ENCODE peak calls at places on chromosomes 2 and 18, in eight cellular contexts. X is cardiac muscle cell, Y is GM12865, T is MM.1S, U is astrocyte, R is fibroblast of villous mesenchyme, L is fibroblast of lung, E is mucosa of descending colon. B is an unnamed sample.

GRCh38 chr2:162424816-162425215 is 80.9 kb downstream of the GCA start:
- DNase-seq in X (no peak), Y (no peak), T (no peak), U (no peak), R (no peak), L (no peak), E (no peak), B (no peak)

GRCh38 chr2:171391532-171391931 is 42.3 kb downstream of the METTL8 start:
- DNase-seq in X (no peak), Y (no peak), T (no peak), U (no peak), R (no peak), L (no peak), E (no peak), B (no peak)

GRCh38 chr2:43274055-43274454 is 47.6 kb upstream of the ZFP36L2 start:
- DNase-seq in X (no peak), Y (no peak), T (no peak), U (no peak), R (no peak), L (no peak), E (no peak), B (no peak)

GRCh38 chr18:76588591-76589303 is 93.7 kb upstream of the ZNF516 start:
- DNase-seq in X (peak), Y (no peak), T (no peak), U (peak), R (peak), L (peak), E (no peak), B (no peak)

GRCh38 chr2:34031097-34031496 is 432.0 kb upstream of the FAM98A start:
- DNase-seq in X (no peak), Y (no peak), T (no peak), U (no peak), R (no peak), L (no peak), E (no peak), B (no peak)

GRCh38 chr2:794554-795244 is 117.5 kb upstream of the TMEM18 start:
- DNase-seq in X (no peak), Y (no peak), T (no peak), U (no peak), R (no peak), L (no peak), E (no peak), B (no peak)

GRCh38 chr2:237708491-237708890 is 81.1 kb downstream of the LRRFIP1 start:
- DNase-seq in X (no peak), Y (no peak), T (no peak), U (no peak), R (no peak), L (no peak), E (no peak), B (no peak)

GRCh38 chr2:113240150-113240914 is 38.4 kb downstream of the PAX8 start:
- DNase-seq in X (peak), Y (no peak), T (peak), U (peak), R (peak), L (peak), E (peak), B (peak)

GRCh38 chr2:2717406-2717805 is 386.3 kb upstream of the MYT1L start:
- DNase-seq in X (no peak), Y (no peak), T (no peak), U (no peak), R (no peak), L (no peak), E (no peak), B (no peak)

GRCh38 chr2:53536583-53537361 is 230.8 kb upstream of the CHAC2 start:
- DNase-seq in X (no peak), Y (no peak), T (no peak), U (no peak), R (no peak), L (no peak), E (no peak), B (no peak)

GRCh38 chr2:131413148-131413747 is 49.3 kb upstream of the RAB6D start:
- DNase-seq in X (peak), Y (peak), T (peak), U (peak), R (peak), L (peak), E (no peak), B (peak)

GRCh38 chr2:231926761-231927565 is 767 bp upstream of the NPPC start:
- DNase-seq in X (peak), Y (peak), T (peak), U (no peak), R (no peak), L (peak), E (peak), B (no peak)

GRCh38 chr18:61893304-61893970 is 630 bp upstream of the RNF152 start:
- DNase-seq in X (peak), Y (peak), T (peak), U (no peak), R (peak), L (peak), E (peak), B (no peak)

GRCh38 chr18:58038063-58038462 is 6.0 kb upstream of the NEDD4L start:
- DNase-seq in X (no peak), Y (no peak), T (no peak), U (no peak), R (no peak), L (no peak), E (no peak), B (no peak)

GRCh38 chr2:207621640-207622039 is 3.6 kb downstream of the METTL21A start:
- DNase-seq in X (no peak), Y (peak), T (no peak), U (no peak), R (no peak), L (no peak), E (no peak), B (no peak)

GRCh38 chr18:8188196-8188595 is 421.0 kb upstream of the RAB12 start:
- DNase-seq in X (peak), Y (no peak), T (no peak), U (peak), R (no peak), L (peak), E (no peak), B (no peak)

GRCh38 chr18:21978546-21979170 is 190.7 kb upstream of the GATA6 start:
- DNase-seq in X (no peak), Y (no peak), T (no peak), U (no peak), R (no peak), L (no peak), E (no peak), B (no peak)

GRCh38 chr18:39604836-39605235 is 2039.2 kb upstream of the CELF4 start:
- DNase-seq in X (peak), Y (no peak), T (no peak), U (peak), R (peak), L (peak), E (no peak), B (no peak)

GRCh38 chr2:227849906-227850305 is 21.5 kb upstream of the DAW1 start:
- DNase-seq in X (no peak), Y (no peak), T (no peak), U (peak), R (no peak), L (peak), E (no peak), B (peak)

GRCh38 chr2:181309161-181309560 is 148.0 kb upstream of the ITGA4 start:
- DNase-seq in X (no peak), Y (peak), T (peak), U (no peak), R (no peak), L (no peak), E (no peak), B (no peak)

GRCh38 chr2:181308731-181309130 is 148.5 kb upstream of the ITGA4 start:
- DNase-seq in X (no peak), Y (peak), T (peak), U (no peak), R (no peak), L (no peak), E (no peak), B (no peak)

GRCh38 chr2:181306785-181307184 is 150.4 kb upstream of the ITGA4 start:
- DNase-seq in X (no peak), Y (peak), T (peak), U (no peak), R (peak), L (peak), E (no peak), B (no peak)

GRCh38 chr2:181305151-181306123 is 151.7 kb upstream of the ITGA4 start:
- DNase-seq in X (peak), Y (peak), T (peak), U (peak), R (peak), L (peak), E (peak), B (no peak)

GRCh38 chr2:181307203-181307991 is 149.8 kb upstream of the ITGA4 start:
- DNase-seq in X (no peak), Y (peak), T (peak), U (no peak), R (no peak), L (no peak), E (no peak), B (no peak)
- H3K4me3 ChIP-seq in X (no peak), Y (peak), T (peak), U (no peak), R (no peak), L (no peak), E (no peak), B (no peak)

GRCh38 chr2:65918760-65919187 is 486.4 kb upstream of the SPRED2 start:
- DNase-seq in X (no peak), Y (no peak), T (no peak), U (no peak), R (no peak), L (no peak), E (no peak), B (no peak)
- TF ChIP-seq CTCF in X (no peak), Y (no peak), T (peak), U (no peak), R (no peak), L (no peak), E (no peak), B (no peak)

GRCh38 chr18:907880-908512 is 3.3 kb downstream of the ADCYAP1 start:
- DNase-seq in X (no peak), Y (no peak), T (no peak), U (no peak), R (no peak), L (no peak), E (no peak), B (no peak)

GRCh38 chr18:908631-909621 is 4.3 kb downstream of the ADCYAP1 start:
- DNase-seq in X (no peak), Y (no peak), T (no peak), U (no peak), R (no peak), L (no peak), E (no peak), B (no peak)

GRCh38 chr18:906416-907170 is 1.9 kb downstream of the ADCYAP1 start:
- DNase-seq in X (no peak), Y (no peak), T (no peak), U (no peak), R (no peak), L (no peak), E (no peak), B (no peak)

GRCh38 chr18:905948-906415 is 1.3 kb downstream of the ADCYAP1 start:
- DNase-seq in X (no peak), Y (no peak), T (no peak), U (no peak), R (no peak), L (no peak), E (no peak), B (no peak)

GRCh38 chr18:907171-907879 is 2.7 kb downstream of the ADCYAP1 start:
- DNase-seq in X (no peak), Y (no peak), T (no peak), U (no peak), R (no peak), L (no peak), E (no peak), B (no peak)
- H3K4me3 ChIP-seq in X (peak), Y (no peak), T (no peak), U (peak), R (no peak), L (no peak), E (no peak), B (peak)

GRCh38 chr2:118492335-118492734 is 355.1 kb downstream of the EN1 start:
- DNase-seq in X (peak), Y (peak), T (peak), U (peak), R (peak), L (peak), E (no peak), B (no peak)
- TF ChIP-seq CTCF in X (peak), Y (no peak), T (peak), U (peak), R (peak), L (peak), E (no peak), B (peak)

DNA sequence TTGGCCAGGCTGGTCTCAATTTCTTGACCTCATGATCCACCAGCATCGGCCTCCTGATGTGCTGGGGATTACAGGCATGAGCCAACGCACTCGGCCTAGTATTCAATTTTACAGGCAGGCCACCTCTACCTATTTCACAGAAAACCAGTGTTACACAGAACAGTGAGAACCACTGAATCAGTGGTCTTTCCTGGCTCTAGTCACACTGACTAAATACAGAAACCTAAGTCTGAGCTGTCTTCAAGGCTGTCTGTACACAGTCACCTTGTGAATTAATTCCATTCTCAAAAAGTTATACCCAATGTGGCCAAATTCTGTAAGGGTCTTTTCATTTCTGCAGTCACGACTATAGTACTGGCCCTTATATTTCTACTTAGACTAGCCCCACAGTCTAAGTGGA is 3.5 kb downstream of the RNF149 start:
- DNase-seq in X (no peak), Y (no peak), T (no peak), U (no peak), R (no peak), L (no peak), E (no peak), B (no peak)
- H3K4me3 ChIP-seq in X (peak), Y (no peak), T (peak), U (peak), R (no peak), L (no peak), E (no peak), B (no peak)

B was measured in AG09309.